ENCODE peak calls at places on chromosomes 16 and 17, in five cellular contexts. S is tibial nerve, A is stomach, J is Peyer's patch, D is left ventricle myocardium inferior. R is an unnamed sample.

GRCh38 chr16:24721830-24722238 is 7.6 kb upstream of the TNRC6A start:
- DNase-seq in S (no peak), A (no peak), J (no peak), D (no peak), R (no peak)

GRCh38 chr16:72876221-72876620 is 171.7 kb downstream of the ZFHX3 start:
- DNase-seq in S (peak; percentile 35), A (peak; percentile 32), J (no peak), D (peak; percentile 75), R (no peak)

GRCh38 chr17:35645923-35646322 is 58.8 kb downstream of the AP2B1 start:
- DNase-seq in S (no peak), A (no peak), J (no peak), D (no peak), R (no peak)

GRCh38 chr16:23959801-23960072 is 124.0 kb downstream of the PRKCB start:
- DNase-seq in S (no peak), A (no peak), J (no peak), D (no peak), R (no peak)

GRCh38 chr16:27355610-27356009 is 41.8 kb downstream of the IL4R start:
- DNase-seq in S (no peak), A (peak; percentile 33), J (no peak), D (peak; percentile 43), R (peak; percentile 48)

GRCh38 chr16:75224281-75224680 is 5.5 kb downstream of the CTRB1 start:
- DNase-seq in S (no peak), A (no peak), J (no peak), D (no peak), R (no peak)

GRCh38 chr17:71412803-71413202 is 708.0 kb upstream of the SOX9 start:
- DNase-seq in S (no peak), A (no peak), J (no peak), D (no peak), R (no peak)

GRCh38 chr17:44350733-44351226 is 5.7 kb downstream of the GRN start:
- DNase-seq in S (no peak), A (peak; percentile 75), J (peak; percentile 76), D (peak; percentile 69), R (peak; percentile 46)

GRCh38 chr17:5241861-5242671 is 7.4 kb upstream of the SCIMP start:
- DNase-seq in S (no peak), A (peak; percentile 29), J (peak; percentile 57), D (no peak), R (peak; percentile 83)

GRCh38 chr17:49694847-49695697 is 12.7 kb downstream of the SLC35B1 start:
- DNase-seq in S (peak; percentile 65), A (peak; percentile 72), J (peak; percentile 72), D (peak; percentile 51), R (peak; percentile 50)

GRCh38 chr17:27345141-27345904 is 51.4 kb downstream of the WSB1 start:
- DNase-seq in S (no peak), A (no peak), J (no peak), D (no peak), R (no peak)

GRCh38 chr17:77345260-77345910 is 204.6 kb downstream of the SEC14L1 start:
- DNase-seq in S (peak; percentile 13), A (peak; percentile 14), J (no peak), D (no peak), R (no peak)

GRCh38 chr17:1073241-1073962 is 76.5 kb downstream of the TIMM22 start:
- DNase-seq in S (no peak), A (no peak), J (no peak), D (no peak), R (no peak)

GRCh38 chr17:9343513-9343912 is 232.1 kb downstream of the STX8 start:
- DNase-seq in S (no peak), A (no peak), J (no peak), D (no peak), R (no peak)

GRCh38 chr17:9768381-9768934 is 22.9 kb downstream of the DHRS7C start:
- DNase-seq in S (no peak), A (no peak), J (no peak), D (no peak), R (no peak)

GRCh38 chr16:27706803-27707685 is 157.1 kb downstream of the KATNIP start:
- DNase-seq in S (no peak), A (no peak), J (peak; percentile 16), D (no peak), R (no peak)

GRCh38 chr17:61786088-61786487 is 77.2 kb downstream of the BRIP1 start:
- DNase-seq in S (no peak), A (no peak), J (no peak), D (no peak), R (peak; percentile 10)

GRCh38 chr16:14007460-14007859 is 63.7 kb upstream of the MRTFB start:
- DNase-seq in S (no peak), A (no peak), J (no peak), D (no peak), R (no peak)

GRCh38 chr16:3577302-3577752 is at the start of gene NLRC3:
- DNase-seq in S (no peak), A (no peak), J (no peak), D (no peak), R (peak; percentile 78)

GRCh38 chr17:55152236-55152635 is 112.5 kb upstream of the HLF start:
- DNase-seq in S (no peak), A (no peak), J (no peak), D (no peak), R (no peak)

GRCh38 chr17:15952048-15952532 is 7.2 kb downstream of the ADORA2B start:
- DNase-seq in S (no peak), A (no peak), J (no peak), D (no peak), R (no peak)

GRCh38 chr17:59859444-59860025 is 33.2 kb downstream of the TUBD1 start:
- DNase-seq in S (no peak), A (no peak), J (no peak), D (no peak), R (peak; percentile 61)

GRCh38 chr17:40854175-40854814 is 12.7 kb downstream of the KRT12 start:
- DNase-seq in S (no peak), A (no peak), J (no peak), D (no peak), R (no peak)

GRCh38 chr17:68433911-68434503 is 23.3 kb downstream of the WIPI1 start:
- DNase-seq in S (no peak), A (no peak), J (no peak), D (no peak), R (no peak)

GRCh38 chr16:67943619-67944503 is at the start of gene LCAT:
- DNase-seq in S (peak; percentile 64), A (peak; percentile 72), J (no peak), D (peak; percentile 69), R (no peak)

DNA sequence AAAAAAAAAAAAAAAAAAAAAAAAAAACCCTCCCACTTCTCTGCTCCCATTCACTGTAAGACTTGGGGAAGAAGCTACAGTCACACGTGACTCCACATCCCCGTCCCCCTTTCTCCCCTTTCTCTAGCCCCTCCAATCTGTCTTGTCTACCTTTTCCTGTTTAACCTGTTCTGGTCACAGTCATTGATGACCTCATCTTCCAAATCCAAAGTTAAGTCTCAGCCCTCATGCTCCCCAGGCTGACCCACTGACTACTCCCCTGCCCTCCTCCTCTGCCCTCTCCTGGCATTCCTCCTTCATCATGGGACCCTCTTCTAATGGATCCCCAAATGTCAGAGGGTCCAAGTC is 1.6 kb upstream of the CDH5 start:
- DNase-seq in S (no peak), A (no peak), J (no peak), D (no peak), R (no peak)
- H3K4me1 ChIP-seq in S (peaks cover 20% of the 10 kb centered on the region), A (peaks cover 25% of the 10 kb centered on the region), J (no peaks in the 10 kb centered on the region), D (peaks cover 74% of the 10 kb centered on the region), R (no peaks in the 10 kb centered on the region)

GRCh38 chr17:56896968-56897359 is 16.9 kb downstream of the TRIM25 start:
- DNase-seq in S (no peak), A (peak; percentile 56), J (no peak), D (no peak), R (no peak)

GRCh38 chr17:56893503-56893902 is 20.3 kb downstream of the TRIM25 start:
- DNase-seq in S (no peak), A (no peak), J (no peak), D (no peak), R (no peak)

GRCh38 chr17:56892333-56892732 is 21.5 kb downstream of the TRIM25 start:
- DNase-seq in S (no peak), A (no peak), J (no peak), D (no peak), R (no peak)

GRCh38 chr17:56896217-56896967 is 17.5 kb downstream of the TRIM25 start:
- DNase-seq in S (no peak), A (peak; percentile 1), J (no peak), D (no peak), R (no peak)

DNA sequence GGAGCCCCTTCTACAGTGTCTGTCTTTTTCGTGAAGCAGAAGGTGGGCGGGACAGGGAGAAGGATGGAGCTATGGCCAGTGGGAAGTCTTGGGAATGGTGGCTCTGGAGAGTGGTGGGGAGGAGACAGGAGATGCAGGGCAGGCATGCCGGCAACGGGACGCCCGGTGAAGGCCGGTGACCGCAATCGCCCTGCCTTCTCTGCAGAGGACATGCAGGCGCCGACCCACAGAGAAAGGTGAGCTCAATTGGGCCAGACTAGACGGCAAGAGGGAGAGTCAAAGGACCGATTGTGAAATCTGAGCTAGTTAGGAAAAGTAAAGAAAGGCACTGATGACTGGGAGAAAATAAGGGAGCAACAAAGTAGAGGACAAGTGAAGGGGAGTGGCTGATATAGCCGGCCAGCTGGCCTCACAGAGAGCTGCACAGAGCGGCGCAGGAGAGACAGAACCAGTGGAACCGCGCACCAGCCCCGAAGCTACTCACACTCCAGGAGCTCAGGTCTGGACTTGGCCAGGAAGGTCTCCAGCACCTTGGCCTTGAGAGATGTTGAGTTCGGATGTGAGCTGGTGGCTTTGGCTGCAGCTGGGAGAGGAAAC is 18.9 kb downstream of the TRIM25 start:
- DNase-seq in S (no peak), A (no peak), J (no peak), D (no peak), R (no peak)
- H3K36me3 ChIP-seq in S (no peaks in the 10 kb centered on the region), A (peaks cover 100% of the 10 kb centered on the region), J (no peaks in the 10 kb centered on the region), D (peaks cover 99% of the 10 kb centered on the region), R (peaks cover 93% of the 10 kb centered on the region)

GRCh38 chr17:48618366-48618896 is 3.3 kb upstream of the HOXB8 start:
- DNase-seq in S (peak; percentile 83), A (peak; percentile 91), J (peak; percentile 96), D (peak; percentile 84), R (peak; percentile 74)

GRCh38 chr17:48617515-48618365 is 2.6 kb upstream of the HOXB8 start:
- DNase-seq in S (no peak), A (no peak), J (no peak), D (no peak), R (no peak)

GRCh38 chr17:48615212-48615962 is at the start of gene HOXB8:
- DNase-seq in S (no peak), A (no peak), J (no peak), D (no peak), R (no peak)

GRCh38 chr17:48615963-48616718 is 1.0 kb upstream of the HOXB8 start:
- DNase-seq in S (no peak), A (no peak), J (no peak), D (no peak), R (no peak)

GRCh38 chr17:48616719-48617514 is 1.8 kb upstream of the HOXB8 start:
- DNase-seq in S (no peak), A (no peak), J (no peak), D (no peak), R (no peak)
- H3K4me1 ChIP-seq in S (peaks cover 19% of the 10 kb centered on the region), A (peaks cover 47% of the 10 kb centered on the region), J (no peaks in the 10 kb centered on the region), D (peaks cover 40% of the 10 kb centered on the region), R (peaks cover 50% of the 10 kb centered on the region)

DNA sequence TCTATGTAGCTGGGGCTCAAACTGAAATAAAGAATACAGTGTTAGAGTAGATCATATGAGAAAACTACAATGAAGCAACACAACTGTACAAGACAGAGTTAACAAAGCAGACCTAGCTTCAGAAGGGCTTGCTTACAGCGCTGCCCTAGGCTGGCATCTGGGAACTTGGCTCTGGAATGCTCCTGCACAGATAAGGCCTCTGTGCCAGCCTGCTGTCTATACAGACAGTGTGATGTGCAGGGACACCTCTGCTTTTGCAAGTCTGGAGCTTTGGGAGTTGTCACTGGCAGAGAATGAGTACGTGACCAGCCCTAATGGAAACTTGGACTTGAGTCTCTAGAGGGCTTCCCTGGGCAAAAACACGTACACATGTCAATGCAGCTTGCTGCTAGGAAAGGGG is 32.1 kb upstream of the SLC38A8 start:
- DNase-seq in S (no peak), A (no peak), J (no peak), D (peak; percentile 61), R (no peak)
- H3K36me3 ChIP-seq in S (no peaks in the 10 kb centered on the region), A (peaks cover 100% of the 10 kb centered on the region), J (no peaks in the 10 kb centered on the region), D (peaks cover 88% of the 10 kb centered on the region), R (peaks cover 89% of the 10 kb centered on the region)

R was measured in CD4-positive, CD25-positive, alpha-beta regulatory T cell.